ENCODE peak calls at places on chromosomes 13 and 19, in seven cellular contexts. K is uterus, B is MM.1S, W is mesendoderm, J is neural progenitor cell, H is aorta, U is cardiac muscle cell. E is an unnamed sample. For H3K36me3 and H3K4me1, the result is how much of the 10 kb centered on the place peaks cover.

GRCh38 chr19:12847159-12848139 is 9.1 kb downstream of the MAST1 start:
- DNase-seq in K (peak), H (peak), W (peak), B (peak), U (peak), J (peak), E (peak)

GRCh38 chr19:2702170-2703076 is at the start of gene GNG7:
- DNase-seq in B (peak), K (peak), W (peak), U (peak), H (peak), J (peak), E (peak)

GRCh38 chr19:51586103-51586728 is 15.1 kb downstream of the ZNF175 start:
- DNase-seq in K (no peak), B (no peak), W (no peak), H (no peak), U (no peak), J (no peak), E (no peak)

GRCh38 chr13:90717451-90717936 is 630.0 kb upstream of the MIR17HG start:
- DNase-seq in H (no peak), K (no peak), J (peak), B (no peak), U (peak), W (peak), E (no peak)

GRCh38 chr13:108925070-108925469 is 295.7 kb downstream of the MYO16 start:
- DNase-seq in W (no peak), K (no peak), H (no peak), J (no peak), B (no peak), U (no peak), E (no peak)

GRCh38 chr19:35257113-35257461 is 8.3 kb downstream of the LSR start:
- DNase-seq in H (peak), K (no peak), B (no peak), W (no peak), J (no peak), U (no peak), E (no peak)

GRCh38 chr19:35474104-35474503 is 16.2 kb downstream of the KRTDAP start:
- DNase-seq in J (no peak), K (no peak), U (no peak), H (no peak), W (no peak), B (no peak), E (no peak)

GRCh38 chr19:47587295-47587694 is 14.3 kb upstream of the ZNF541 start:
- DNase-seq in K (no peak), B (no peak), U (peak), H (peak), W (peak), J (no peak), E (no peak)

GRCh38 chr13:76512676-76513277 is 373.4 kb downstream of the KCTD12 start:
- DNase-seq in K (no peak), H (no peak), W (no peak), B (no peak), J (no peak), U (peak), E (no peak)

GRCh38 chr13:102724923-102725322 is 30.1 kb upstream of the METTL21C start:
- DNase-seq in J (no peak), U (peak), K (no peak), W (peak), B (peak), H (no peak), E (peak)

GRCh38 chr19:28746486-28746885 is 466.5 kb downstream of the UQCRFS1 start:
- DNase-seq in U (no peak), B (no peak), W (no peak), H (no peak), J (no peak), K (no peak), E (no peak)

GRCh38 chr19:18851673-18852325 is 20.0 kb downstream of the UPF1 start:
- DNase-seq in W (no peak), B (no peak), U (no peak), K (no peak), J (no peak), H (no peak), E (no peak)

GRCh38 chr19:18849838-18850400 is 18.2 kb downstream of the UPF1 start:
- DNase-seq in B (no peak), H (peak), U (no peak), W (no peak), J (no peak), K (peak), E (no peak)

GRCh38 chr19:18848860-18849661 is 17.3 kb downstream of the UPF1 start:
- DNase-seq in J (no peak), W (peak), U (peak), B (no peak), H (peak), K (peak), E (no peak)

GRCh38 chr19:18852634-18853033 is 20.9 kb downstream of the UPF1 start:
- DNase-seq in K (no peak), U (no peak), H (no peak), J (no peak), W (no peak), B (no peak), E (no peak)

DNA sequence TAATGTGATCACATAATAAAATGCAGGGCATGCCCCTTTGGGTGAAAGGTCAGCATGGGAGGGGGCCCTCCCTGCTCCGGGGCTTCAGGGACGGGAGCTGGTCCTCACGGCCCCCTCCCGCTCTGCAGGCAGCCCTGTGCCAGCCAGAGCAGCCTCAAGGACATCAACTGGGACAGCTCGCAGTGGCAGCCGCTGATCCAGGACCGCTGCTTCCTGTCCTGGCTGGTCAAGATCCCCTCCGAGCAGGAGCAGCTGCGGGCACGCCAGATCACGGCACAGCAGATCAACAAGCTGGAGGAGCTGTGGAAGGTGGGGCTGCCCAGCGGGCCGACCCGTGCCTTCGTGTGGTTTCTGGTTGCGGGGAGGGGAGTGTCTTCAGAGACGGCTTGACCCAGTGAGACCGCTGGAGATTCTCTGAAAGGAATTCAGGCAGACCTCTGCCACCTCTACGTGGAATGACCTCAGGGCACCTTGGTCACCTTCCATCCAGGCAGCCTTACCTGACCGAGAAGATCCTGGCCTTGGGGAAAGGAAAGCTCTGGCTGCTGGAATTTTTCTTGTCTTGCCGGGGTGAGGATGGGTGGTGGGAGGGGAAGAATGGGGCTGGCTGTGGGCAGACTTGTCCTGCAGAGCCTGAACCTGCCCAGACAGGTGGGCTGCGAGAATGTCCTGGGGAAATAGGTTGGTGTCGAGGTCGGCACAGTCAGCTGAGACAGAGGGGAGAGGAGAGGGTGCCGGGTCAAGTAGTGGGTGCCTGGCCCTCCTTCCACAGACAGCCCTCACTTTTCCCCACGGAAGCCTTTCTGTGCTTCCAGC is 19.0 kb downstream of the UPF1 start:
- DNase-seq in K (peak), W (no peak), J (no peak), U (no peak), B (no peak), H (no peak), E (peak)
- H3K36me3 ChIP-seq in K (under half), W (under half), J (under half), U (under half), B (under half), H (under half), E (half or more)

GRCh38 chr19:4597975-4598671 is 38.6 kb upstream of the SEMA6B start:
- DNase-seq in U (peak), J (peak), B (peak), H (no peak), K (no peak), W (peak), E (peak)

GRCh38 chr19:4600893-4601292 is 38.4 kb upstream of the TNFAIP8L1 start:
- DNase-seq in W (no peak), B (no peak), K (no peak), U (no peak), J (no peak), H (no peak), E (no peak)

GRCh38 chr19:4602173-4602788 is 37.0 kb upstream of the TNFAIP8L1 start:
- DNase-seq in U (no peak), B (no peak), J (no peak), K (no peak), W (no peak), H (no peak), E (no peak)

GRCh38 chr19:4598712-4599111 is 39.2 kb upstream of the SEMA6B start:
- DNase-seq in B (no peak), U (no peak), H (no peak), W (no peak), J (peak), K (no peak), E (no peak)

DNA sequence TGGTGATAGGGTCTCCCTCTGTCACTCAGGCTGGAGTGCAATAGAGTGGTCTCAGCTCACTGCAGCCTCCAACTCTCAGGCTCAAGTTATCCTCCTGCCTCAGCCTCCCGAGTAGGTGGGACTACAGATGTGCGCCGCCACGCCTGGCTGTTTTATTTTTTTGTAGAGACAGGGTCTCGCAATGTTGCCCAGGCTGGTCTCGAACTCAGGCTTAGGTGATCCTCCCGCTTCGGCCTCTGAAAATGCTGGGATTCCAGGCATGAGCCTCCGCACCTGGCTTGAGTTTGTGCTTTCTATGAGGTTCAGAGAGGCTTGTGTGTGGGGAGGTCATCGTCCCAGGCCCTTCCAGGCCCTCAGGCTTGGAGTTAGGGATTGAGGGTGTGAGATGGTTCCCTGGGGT is 39.2 kb upstream of the TNFAIP8L1 start:
- DNase-seq in K (no peak), B (no peak), H (no peak), J (no peak), W (no peak), U (no peak), E (no peak)
- H3K4me1 ChIP-seq in K (under half), B (under half), H (under half), J (under half), W (under half), U (under half), E (under half)

DNA sequence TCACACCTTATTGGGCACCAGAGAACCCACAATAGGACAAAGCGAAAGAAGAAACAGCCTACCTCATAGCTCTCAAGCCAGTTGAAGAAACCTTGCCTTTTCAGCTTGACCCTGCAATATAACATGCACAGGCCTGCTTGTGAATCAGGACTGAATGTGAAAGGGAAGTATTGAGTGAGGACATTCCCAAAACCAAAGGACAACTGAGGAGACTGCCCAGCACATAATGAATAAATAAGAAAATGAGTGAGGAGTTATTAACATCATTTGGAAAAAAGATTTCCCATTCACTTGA is 15.7 kb upstream of the ZNF544 start:
- DNase-seq in U (no peak), J (no peak), B (no peak), W (no peak), H (no peak), K (no peak), E (no peak)
- H3K36me3 ChIP-seq in U (under half), J (under half), B (under half), W (under half), H (under half), K (under half), E (under half)

DNA sequence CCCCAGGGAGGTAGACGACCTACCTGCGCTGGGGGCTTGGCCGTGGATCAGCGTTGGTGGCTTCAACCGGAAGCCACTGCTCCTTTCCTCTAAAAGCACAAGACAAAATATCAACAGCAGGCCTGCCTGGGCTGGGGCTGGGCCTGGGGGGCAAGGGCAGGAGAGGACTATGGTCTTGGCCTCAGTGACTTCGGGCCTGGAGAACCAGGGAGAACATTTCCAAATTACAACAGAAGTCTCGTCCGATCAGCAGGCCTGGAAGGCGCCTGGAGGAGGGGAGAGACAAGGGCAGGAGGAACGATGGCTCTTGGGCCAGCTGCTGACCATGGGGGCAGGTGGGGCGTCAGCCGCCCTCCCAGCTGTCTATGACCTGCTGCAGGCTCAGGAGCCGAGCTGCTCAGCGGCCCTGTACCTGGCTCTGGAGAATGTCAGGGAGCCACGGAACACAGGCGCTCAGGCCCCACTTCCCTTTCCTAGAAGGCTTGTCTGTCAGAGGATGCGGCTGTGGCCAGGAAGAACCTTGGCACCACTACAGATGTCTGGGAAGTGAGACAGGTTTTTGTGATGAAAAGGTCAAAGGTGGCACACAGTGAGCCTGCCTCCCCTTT is 19.4 kb downstream of the CAPS start:
- DNase-seq in K (peak), J (no peak), U (no peak), H (no peak), W (no peak), B (no peak), E (no peak)
- H3K4me1 ChIP-seq in K (under half), J (under half), U (under half), H (under half), W (under half), B (under half), E (under half)

GRCh38 chr19:41988947-41989346 is 5.1 kb downstream of the ATP1A3 start:
- DNase-seq in W (no peak), J (no peak), B (no peak), H (no peak), K (no peak), U (no peak), E (no peak)
- H3K36me3 ChIP-seq in W (under half), J (under half), B (under half), H (under half), K (under half), U (under half), E (under half)

DNA sequence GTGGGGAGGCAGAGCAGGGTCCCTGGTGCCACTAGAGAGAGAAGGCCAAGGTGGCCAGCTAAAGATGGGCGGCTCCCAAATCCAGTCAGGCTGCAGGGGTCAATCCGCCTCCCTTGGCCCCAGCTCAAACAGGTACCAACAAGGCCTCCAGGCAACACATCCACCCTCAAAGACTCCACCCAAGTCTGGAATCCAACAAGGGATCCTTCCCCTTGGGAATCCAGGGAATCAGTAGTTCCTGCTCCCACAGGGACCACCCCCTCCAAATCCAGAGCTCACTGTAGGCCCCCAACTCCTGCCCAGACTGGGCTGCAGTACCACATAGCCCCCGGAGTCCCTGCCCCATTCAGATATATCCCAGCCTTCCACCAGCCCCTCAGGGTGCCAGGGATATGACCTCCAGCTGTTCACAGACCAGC is 3.3 kb downstream of the ERF start:
- DNase-seq in H (no peak), U (no peak), J (no peak), K (no peak), W (no peak), B (peak), E (no peak)
- H3K4me1 ChIP-seq in H (under half), U (under half), J (under half), K (under half), W (under half), B (under half), E (under half)

DNA sequence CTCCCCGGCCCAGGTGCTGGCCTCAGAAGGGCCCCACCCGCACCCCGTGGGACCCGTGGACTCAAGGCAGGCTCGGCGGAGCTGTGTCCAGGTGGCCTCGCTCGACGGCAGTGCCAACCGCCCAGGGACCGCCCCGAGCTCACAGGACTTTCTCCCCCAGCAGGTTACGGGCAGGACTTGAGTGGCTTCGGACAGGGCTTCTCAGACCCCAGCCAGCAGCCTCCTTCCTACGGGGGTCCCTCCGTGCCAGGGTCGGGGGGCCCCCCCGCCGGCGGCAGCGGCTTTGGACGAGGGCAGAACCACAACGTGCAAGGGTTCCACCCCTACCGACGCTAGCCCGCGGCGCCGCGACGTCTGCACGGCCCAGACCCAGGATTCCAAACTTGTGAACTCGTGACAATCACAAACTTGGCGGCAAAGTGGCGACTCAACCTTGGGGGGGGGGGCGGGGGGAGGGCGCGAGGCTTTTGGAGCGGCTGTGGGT is 3.6 kb upstream of the RPS15 start:
- DNase-seq in U (no peak), H (no peak), B (no peak), J (no peak), W (no peak), K (no peak), E (no peak)
- H3K36me3 ChIP-seq in U (under half), H (under half), B (under half), J (under half), W (under half), K (under half), E (under half)